ENCODE peak calls at places on chromosomes 13 and 19, in nine cellular contexts. B is pancreas; L is tibial nerve; R is uterus; X is GM23248; E is tibial artery; D is GM23338; P is CD8-positive, alpha-beta T cell; Y is Caco-2. Q is an unnamed sample.
A peak's percentile ranks its signal among the peaks of the same experiment; 100 is the strongest.

GRCh38 chr13:68176486-68176885 is 946.4 kb upstream of the PCDH9 start:
- DNase-seq in B (no peak), L (no peak), R (no peak), X (peak; percentile 1), E (no peak), D (no peak), P (no peak), Y (no peak), Q (no peak)

GRCh38 chr13:86447479-86447878 is 648.3 kb upstream of the SLITRK6 start:
- DNase-seq in B (no peak), L (no peak), R (no peak), X (no peak), E (no peak), D (peak; percentile 46), P (no peak), Y (no peak), Q (no peak)

GRCh38 chr19:27793128-27793643 is 1419.8 kb downstream of the UQCRFS1 start:
- DNase-seq in B (no peak), L (peak; percentile 63), R (peak; percentile 60), X (peak; percentile 89), E (peak; percentile 72), D (peak; percentile 95), P (peak; percentile 55), Y (peak; percentile 79), Q (peak; percentile 88)

GRCh38 chr13:36763322-36763721 is 55.7 kb upstream of the RFXAP start:
- DNase-seq in B (no peak), L (no peak), R (no peak), X (no peak), E (no peak), D (no peak), P (no peak), Y (no peak), Q (no peak)

GRCh38 chr13:93745884-93746283 is 519.3 kb downstream of the GPC6 start:
- DNase-seq in B (no peak), L (no peak), R (no peak), X (no peak), E (no peak), D (no peak), P (no peak), Y (no peak), Q (no peak)

GRCh38 chr13:64457976-64458375 is 2772.2 kb downstream of the PCDH9 start:
- DNase-seq in B (no peak), L (no peak), R (no peak), X (no peak), E (no peak), D (no peak), P (no peak), Y (no peak), Q (no peak)

GRCh38 chr13:53137777-53138176 is 109.2 kb downstream of the OLFM4 start:
- DNase-seq in B (no peak), L (peak; percentile 90), R (peak; percentile 65), X (peak; percentile 80), E (peak; percentile 58), D (no peak), P (no peak), Y (no peak), Q (no peak)

GRCh38 chr13:94138831-94139230 is 340.7 kb downstream of the DCT start:
- DNase-seq in B (no peak), L (no peak), R (no peak), X (no peak), E (no peak), D (no peak), P (no peak), Y (no peak), Q (no peak)

GRCh38 chr19:934197-934840 is 8.5 kb downstream of the ARID3A start:
- DNase-seq in B (peak; percentile 77), L (no peak), R (no peak), X (no peak), E (no peak), D (no peak), P (no peak), Y (no peak), Q (no peak)

GRCh38 chr19:931860-932646 is 6.2 kb downstream of the ARID3A start:
- DNase-seq in B (no peak), L (no peak), R (no peak), X (no peak), E (no peak), D (no peak), P (no peak), Y (no peak), Q (no peak)

GRCh38 chr19:933553-933882 is 7.7 kb downstream of the ARID3A start:
- DNase-seq in B (no peak), L (no peak), R (no peak), X (no peak), E (no peak), D (no peak), P (no peak), Y (no peak), Q (no peak)

GRCh38 chr19:934865-935422 is 9.1 kb downstream of the ARID3A start:
- DNase-seq in B (peak; percentile 99), L (peak; percentile 45), R (peak; percentile 74), X (peak; percentile 71), E (peak; percentile 82), D (no peak), P (peak; percentile 48), Y (no peak), Q (peak; percentile 93)

DNA sequence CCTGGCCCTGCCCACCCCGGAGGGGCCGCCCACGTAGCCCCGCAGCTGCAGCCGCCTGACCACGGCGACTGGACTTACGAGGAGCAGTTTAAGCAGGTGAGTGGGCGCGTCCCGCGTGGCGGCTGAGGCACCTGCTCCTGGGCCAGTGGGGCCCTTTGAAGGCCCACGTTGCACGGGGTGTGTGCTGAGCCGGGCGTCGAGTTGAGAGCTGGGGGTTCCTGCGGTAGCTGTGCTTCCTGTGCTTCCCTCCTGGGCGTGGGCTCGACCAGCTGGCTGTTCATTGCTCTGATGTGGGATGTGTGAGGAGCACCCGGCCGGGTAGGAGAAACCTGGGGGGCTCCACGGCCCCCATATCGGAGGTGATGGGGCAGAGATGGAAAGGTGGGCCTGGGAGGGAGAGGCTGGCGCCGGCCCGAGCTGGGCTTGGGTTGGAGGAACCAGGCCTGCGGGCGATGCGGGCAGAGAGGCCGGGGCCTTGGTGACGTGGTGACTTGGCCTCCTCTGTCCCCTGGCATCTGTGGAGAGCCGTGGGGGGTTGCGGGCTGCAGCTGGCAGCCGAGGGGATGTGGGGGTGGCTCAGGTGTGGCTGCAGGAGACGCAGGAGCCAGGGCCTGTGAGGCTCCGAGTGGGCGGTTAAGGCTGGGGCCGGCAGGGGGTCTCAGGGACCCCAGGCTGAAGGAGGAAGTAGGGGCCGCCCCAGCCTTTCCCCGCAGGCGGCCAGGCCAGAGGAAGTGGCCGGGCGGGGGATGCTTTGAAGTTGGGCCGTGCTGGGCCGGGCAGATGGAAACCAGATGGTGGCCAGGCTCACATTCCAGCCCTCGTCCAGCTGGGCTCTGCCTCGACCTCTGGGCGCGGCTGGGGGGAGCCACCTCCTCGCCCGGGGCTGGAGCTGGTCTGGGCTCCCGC is 7.1 kb downstream of the ARID3A start:
- DNase-seq in B (peak; percentile 84), L (peak; percentile 64), R (peak; percentile 80), X (peak; percentile 97), E (peak; percentile 50), D (peak; percentile 74), P (peak; percentile 72), Y (peak; percentile 51), Q (peak; percentile 57)
- H3K4me1 ChIP-seq in B (peaks cover 25% of the 10 kb centered on the region), L (peaks cover 52% of the 10 kb centered on the region), R (peaks cover 29% of the 10 kb centered on the region), X (peaks cover 27% of the 10 kb centered on the region), E (peaks cover 20% of the 10 kb centered on the region), D (peaks cover 17% of the 10 kb centered on the region), P (peaks cover 30% of the 10 kb centered on the region), Y (peaks cover 26% of the 10 kb centered on the region), Q (peaks cover 32% of the 10 kb centered on the region)

DNA sequence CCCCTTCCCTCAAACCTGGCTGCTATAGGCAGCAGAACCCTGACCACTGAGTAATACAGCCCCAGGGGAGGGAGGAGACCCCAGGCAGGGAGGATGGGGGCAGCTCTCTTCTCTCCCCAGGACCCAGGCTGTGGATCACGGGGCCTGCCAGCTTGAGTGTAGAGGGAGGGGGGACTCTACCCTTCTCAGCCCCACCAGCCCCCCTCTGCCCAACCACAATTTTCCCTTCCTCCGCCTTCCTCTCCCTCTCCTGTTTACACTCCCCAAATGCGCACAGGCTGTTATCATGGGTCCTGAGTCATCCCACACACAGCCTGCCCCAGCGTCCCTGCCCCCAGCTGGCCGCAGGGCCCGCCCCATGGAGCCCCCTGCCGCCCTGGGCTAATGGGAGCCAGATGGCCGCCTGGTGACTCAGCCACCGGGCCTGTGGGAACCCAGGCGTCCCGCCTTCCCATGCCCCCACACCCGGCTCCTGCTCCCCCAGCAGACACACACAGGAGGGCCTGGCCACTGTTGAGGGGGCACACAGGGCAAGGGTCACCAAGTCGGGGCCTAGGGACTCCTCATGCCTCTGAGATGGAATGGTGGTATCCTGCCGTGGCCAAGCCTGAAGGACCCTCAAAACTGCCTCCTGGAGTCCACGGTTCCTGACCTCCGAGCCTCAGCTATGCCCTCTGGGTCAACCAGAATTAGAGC is 13.6 kb downstream of the CCDC97 start:
- DNase-seq in B (peak; percentile 73), L (peak; percentile 68), R (peak; percentile 92), X (peak; percentile 96), E (peak; percentile 83), D (peak; percentile 37), P (no peak), Y (no peak), Q (peak; percentile 67)
- H3K4me1 ChIP-seq in B (no peaks in the 10 kb centered on the region), L (peaks cover 75% of the 10 kb centered on the region), R (peaks cover 46% of the 10 kb centered on the region), X (peaks cover 54% of the 10 kb centered on the region), E (peaks cover 60% of the 10 kb centered on the region), D (peaks cover 52% of the 10 kb centered on the region), P (peaks cover 50% of the 10 kb centered on the region), Y (peaks cover 43% of the 10 kb centered on the region), Q (peaks cover 56% of the 10 kb centered on the region)

GRCh38 chr19:41307954-41308449 is 2.0 kb upstream of the CCDC97 start:
- DNase-seq in B (no peak), L (no peak), R (no peak), X (no peak), E (no peak), D (no peak), P (no peak), Y (no peak), Q (peak; percentile 30)

GRCh38 chr19:41305923-41306322 is 4.0 kb upstream of the CCDC97 start:
- DNase-seq in B (no peak), L (no peak), R (no peak), X (no peak), E (no peak), D (no peak), P (no peak), Y (no peak), Q (peak; percentile 12)

GRCh38 chr19:41308450-41309224 is 1.3 kb upstream of the CCDC97 start:
- DNase-seq in B (peak; percentile 94), L (peak; percentile 100), R (peak; percentile 95), X (peak; percentile 85), E (peak; percentile 98), D (peak; percentile 96), P (peak; percentile 98), Y (peak; percentile 92), Q (peak; percentile 90)

GRCh38 chr19:41306394-41306793 is 3.6 kb upstream of the CCDC97 start:
- DNase-seq in B (no peak), L (no peak), R (no peak), X (no peak), E (no peak), D (no peak), P (no peak), Y (no peak), Q (no peak)

GRCh38 chr19:41307090-41307875 is 2.7 kb upstream of the CCDC97 start:
- DNase-seq in B (no peak), L (no peak), R (no peak), X (no peak), E (no peak), D (no peak), P (no peak), Y (no peak), Q (peak; percentile 11)
- H3K4me1 ChIP-seq in B (peaks cover 6% of the 10 kb centered on the region), L (peaks cover 44% of the 10 kb centered on the region), R (peaks cover 10% of the 10 kb centered on the region), X (peaks cover 21% of the 10 kb centered on the region), E (peaks cover 23% of the 10 kb centered on the region), D (peaks cover 16% of the 10 kb centered on the region), P (peaks cover 87% of the 10 kb centered on the region), Y (peaks cover 17% of the 10 kb centered on the region), Q (peaks cover 63% of the 10 kb centered on the region)

DNA sequence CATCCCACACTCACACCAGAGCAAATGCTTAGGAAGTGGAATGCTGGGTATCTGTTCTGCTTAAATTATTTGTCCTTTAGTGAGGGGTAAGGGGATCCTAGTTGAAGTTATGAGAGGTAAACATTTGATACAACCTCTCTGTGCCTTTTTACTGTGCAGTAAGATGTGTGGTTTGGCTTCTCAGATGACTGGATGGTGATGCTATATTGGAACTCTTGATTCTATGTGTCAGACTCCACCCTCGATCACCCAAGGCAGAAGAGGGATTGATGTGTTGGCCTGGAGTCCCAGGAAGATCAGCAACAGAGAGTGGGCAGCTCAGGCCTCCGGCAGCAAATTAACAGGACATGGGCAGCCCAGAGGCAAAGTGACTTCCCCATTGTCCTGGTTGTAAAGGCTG is 66.7 kb downstream of the SIPA1L3 start:
- DNase-seq in B (no peak), L (no peak), R (no peak), X (no peak), E (no peak), D (no peak), P (no peak), Y (no peak), Q (no peak)
- H3K4me1 ChIP-seq in B (no peaks in the 10 kb centered on the region), L (peaks cover 3% of the 10 kb centered on the region), R (no peaks in the 10 kb centered on the region), X (peaks cover 2% of the 10 kb centered on the region), E (no peaks in the 10 kb centered on the region), D (no peaks in the 10 kb centered on the region), P (no peaks in the 10 kb centered on the region), Y (peaks cover 8% of the 10 kb centered on the region), Q (no peaks in the 10 kb centered on the region)